ENCODE peak calls at places on chromosomes 5 and 9, in four cellular contexts. G is K562, V is GM23248, M is SK-N-MC. L is an unnamed sample.

GRCh38 chr9:75065513-75065912 is 22.4 kb downstream of the NMRK1 start:
- DNase-seq in G (peak; percentile 23), V (peak; percentile 13), M (no peak), L (no peak)

GRCh38 chr9:33795281-33795680 is at the start of gene PRSS3:
- DNase-seq in G (no peak), V (no peak), M (no peak), L (no peak)

GRCh38 chr9:112601646-112602045 is 115.0 kb downstream of the KIAA1958 start:
- DNase-seq in G (no peak), V (peak; percentile 68), M (no peak), L (no peak)

GRCh38 chr5:130135506-130135905 is 231.2 kb downstream of the CHSY3 start:
- DNase-seq in G (no peak), V (peak; percentile 74), M (no peak), L (no peak)

GRCh38 chr9:34653610-34654072 is 1.7 kb downstream of the IL11RA start:
- DNase-seq in G (peak; percentile 39), V (peak; percentile 66), M (no peak), L (no peak)

GRCh38 chr5:1770443-1770802 is 29.2 kb downstream of the MRPL36 start:
- DNase-seq in G (no peak), V (no peak), M (no peak), L (no peak)

GRCh38 chr5:154813736-154814135 is 36.7 kb downstream of the FAXDC2 start:
- DNase-seq in G (no peak), V (no peak), M (no peak), L (no peak)

GRCh38 chr9:69580582-69580945 is 91.6 kb downstream of the APBA1 start:
- DNase-seq in G (no peak), V (no peak), M (no peak), L (no peak)

GRCh38 chr5:10455273-10455670 is 13.6 kb downstream of the ROPN1L start:
- DNase-seq in G (no peak), V (no peak), M (no peak), L (no peak)

GRCh38 chr9:105245720-105246161 is 1.3 kb downstream of the SLC44A1 start:
- DNase-seq in G (no peak), V (no peak), M (no peak), L (no peak)

GRCh38 chr5:158639876-158640570 is 459.7 kb downstream of the EBF1 start:
- DNase-seq in G (no peak), V (peak; percentile 91), M (no peak), L (no peak)

GRCh38 chr9:98599566-98599965 is 109.2 kb downstream of the GABBR2 start:
- DNase-seq in G (no peak), V (no peak), M (no peak), L (no peak)

GRCh38 chr9:125674981-125675973 is 31.7 kb downstream of the MAPKAP1 start:
- DNase-seq in G (no peak), V (peak; percentile 82), M (peak; percentile 8), L (no peak)

GRCh38 chr9:33168941-33169544 is 1.9 kb upstream of the B4GALT1 start:
- DNase-seq in G (no peak), V (no peak), M (no peak), L (no peak)

GRCh38 chr5:146440348-146440747 is 6.8 kb upstream of the TCERG1 start:
- DNase-seq in G (no peak), V (no peak), M (no peak), L (no peak)

GRCh38 chr5:132086277-132086794 is 12.7 kb downstream of the CSF2 start:
- DNase-seq in G (peak; percentile 53), V (peak; percentile 97), M (no peak), L (peak; percentile 90)

GRCh38 chr9:21506910-21507795 is 25.0 kb upstream of the IFNE start:
- DNase-seq in G (no peak), V (peak; percentile 92), M (peak; percentile 77), L (no peak)

GRCh38 chr5:138668451-138668850 is 84.8 kb upstream of the CTNNA1 start:
- DNase-seq in G (no peak), V (no peak), M (no peak), L (no peak)

GRCh38 chr5:135034186-135034962 is at the start of gene PITX1:
- DNase-seq in G (peak; percentile 93), V (peak; percentile 44), M (no peak), L (no peak)
- TF ChIP-seq EZH2 in G (no peak), V (peak; percentile 66), M (no peak), L (no peak)

DNA sequence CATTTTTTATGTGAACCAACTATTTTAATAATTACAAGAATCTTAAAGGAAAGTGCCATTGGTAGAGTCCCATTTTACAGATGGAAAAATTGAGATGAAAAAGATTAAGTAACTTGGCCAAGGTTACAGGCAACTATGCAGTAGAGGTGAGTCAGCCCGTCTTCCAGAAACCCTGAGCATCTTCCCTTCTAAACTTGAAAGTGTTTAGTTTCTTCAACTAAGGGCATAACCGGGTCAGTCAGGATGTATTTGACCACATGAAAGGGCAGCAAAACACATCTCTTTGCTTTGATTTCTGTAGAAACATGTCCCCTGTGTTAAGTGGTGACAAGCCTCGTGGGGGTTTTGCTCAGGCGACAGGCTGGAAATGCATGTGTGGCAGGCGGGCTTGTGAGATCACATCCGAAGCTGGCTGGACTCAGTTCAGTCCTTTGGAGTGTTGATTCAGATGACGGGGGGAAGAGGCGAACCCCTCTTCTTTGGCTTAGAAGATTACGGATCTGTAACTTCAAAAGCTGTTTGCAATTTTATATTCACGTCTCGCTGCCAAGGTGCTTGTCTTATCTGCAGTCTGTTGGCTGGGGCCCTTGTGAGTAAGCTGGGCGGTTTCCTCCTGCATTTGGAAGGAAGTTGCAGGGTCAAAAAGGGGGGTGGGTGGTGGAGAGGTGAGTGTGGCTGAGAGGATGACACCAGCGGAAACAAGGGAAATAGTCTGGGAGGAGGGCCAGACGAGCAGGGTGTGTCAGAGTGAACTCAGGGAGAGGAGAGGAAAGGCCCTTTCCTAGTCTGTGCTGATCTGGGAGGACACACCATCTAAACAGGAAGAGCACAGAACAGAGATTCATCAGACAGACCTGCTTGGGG is 78.9 kb upstream of the RPS23 start:
- DNase-seq in G (peak; percentile 77), V (peak; percentile 96), M (no peak), L (peak; percentile 84)
- H3K9ac ChIP-seq in G (no peak overlapping the region), V (peak overlapping the region; percentile 44), M (no peak overlapping the region), L (peak overlapping the region; percentile 77)

DNA sequence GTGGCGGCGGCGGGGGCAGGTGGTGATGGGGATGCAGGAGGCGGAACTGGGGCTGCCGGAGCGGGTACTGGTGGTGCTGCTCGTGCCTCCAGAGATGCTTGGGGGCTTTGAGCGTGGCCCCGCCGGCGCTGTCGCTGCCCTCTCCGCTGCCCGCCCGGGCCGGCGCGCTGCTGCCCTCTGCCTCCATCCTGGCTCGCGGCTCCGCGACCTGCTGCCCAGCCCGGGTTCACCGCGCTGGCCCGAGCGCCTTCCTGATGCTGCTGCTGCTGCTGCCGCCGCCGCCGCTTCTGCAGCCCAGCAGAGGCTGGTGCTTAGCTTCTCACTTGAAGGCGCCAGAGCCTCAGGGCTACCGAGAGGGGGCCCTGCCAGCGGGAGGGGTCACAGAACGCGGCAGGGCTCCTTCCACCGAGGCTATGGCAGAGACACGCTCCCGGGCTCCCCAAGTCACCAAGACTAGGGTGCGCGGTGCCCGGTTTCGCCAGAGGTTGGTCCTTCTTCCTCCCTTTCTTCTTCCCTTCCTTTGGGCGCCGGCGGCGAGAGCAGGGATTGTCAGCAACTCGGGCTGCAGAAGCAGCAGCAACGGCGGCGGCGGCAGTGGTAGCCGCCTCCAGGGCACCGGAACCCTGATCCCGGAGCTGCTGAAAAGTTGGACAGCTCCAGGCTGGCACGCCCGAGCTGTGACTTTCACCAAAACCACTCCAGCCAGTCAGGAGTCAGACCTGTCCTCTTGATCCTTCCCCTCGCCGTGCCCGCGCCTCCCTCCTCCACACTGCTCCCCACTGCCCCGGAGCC is at the start of gene PDE4D:
- DNase-seq in G (no peak), V (peak; percentile 74), M (no peak), L (no peak)
- TF ChIP-seq EZH2 in G (no peak), V (no peak), M (no peak), L (peak; percentile 98)

DNA sequence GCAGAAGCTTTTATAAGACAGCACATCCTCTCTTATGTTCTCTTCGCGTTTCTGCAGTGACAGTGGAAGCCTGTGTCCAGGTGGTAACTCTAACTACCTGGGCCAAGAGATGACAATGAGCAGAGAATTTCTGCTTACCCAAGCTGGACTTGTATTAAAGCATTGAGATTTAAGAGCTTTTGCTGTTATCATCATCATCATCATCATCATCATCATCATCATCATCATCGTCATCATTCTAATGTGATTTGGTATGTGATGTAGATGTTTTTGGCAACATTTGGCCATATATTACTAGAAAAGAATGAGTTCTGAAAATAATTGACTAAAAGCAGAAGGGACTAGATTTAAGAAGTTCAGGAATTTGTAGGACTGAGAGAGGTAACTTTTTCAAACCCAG is 401.3 kb downstream of the BRINP1 start:
- DNase-seq in G (no peak), V (no peak), M (no peak), L (no peak)
- H3K9ac ChIP-seq in G (no peak overlapping the region), V (no peak overlapping the region), M (no peak overlapping the region), L (no peak overlapping the region)

DNA sequence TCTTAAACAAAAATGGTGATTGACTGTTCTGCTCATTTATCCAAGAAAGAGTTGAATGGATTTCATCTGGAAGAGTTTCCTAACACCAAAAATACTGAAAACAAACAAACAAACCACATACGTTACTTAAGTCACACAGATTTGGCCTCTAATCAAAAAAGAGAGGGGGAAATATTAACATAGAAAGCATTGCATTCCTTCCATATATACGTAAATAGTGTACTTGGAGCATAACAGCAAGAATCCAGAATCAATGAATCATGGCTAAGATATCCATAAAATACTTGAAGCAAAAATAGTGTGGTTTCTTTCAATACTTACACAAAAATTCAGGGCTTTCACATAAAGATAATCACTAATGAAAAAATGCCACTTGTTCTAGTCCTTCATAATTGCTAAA is 189.8 kb upstream of the MAP3K1 start:
- DNase-seq in G (no peak), V (peak; percentile 87), M (no peak), L (no peak)
- TF ChIP-seq EZH2 in G (no peak), V (no peak), M (no peak), L (no peak)

L was measured in keratinocyte.